ENCODE peak calls at places on chromosome 7, in six cellular contexts. L is C1 segment of cervical spinal cord, H is T-helper 22 cell, A is hypothalamus, Q is amygdala, O is ACHN. U is an unnamed sample.

GRCh38 chr7:121484089-121484763 is 88.1 kb upstream of the FAM3C start:
- DNase-seq in L (no peak), H (no peak), A (no peak), Q (no peak), O (no peak), U (no peak)

GRCh38 chr7:120272896-120273475 is at the start of gene KCND2:
- DNase-seq in L (no peak), H (no peak), A (no peak), Q (no peak), O (no peak), U (peak)

GRCh38 chr7:105352018-105352612 is 36.6 kb downstream of the SRPK2 start:
- DNase-seq in L (peak), H (peak), A (no peak), Q (no peak), O (peak), U (peak)

GRCh38 chr7:2051708-2052656 is 180.8 kb downstream of the MAD1L1 start:
- DNase-seq in L (no peak), H (no peak), A (no peak), Q (no peak), O (no peak), U (no peak)

GRCh38 chr7:76514926-76515325 is 4.6 kb downstream of the UPK3B start:
- DNase-seq in L (no peak), H (no peak), A (no peak), Q (no peak), O (no peak), U (no peak)

GRCh38 chr7:127824682-127825081 is 172.7 kb downstream of the SND1 start:
- DNase-seq in L (no peak), H (no peak), A (no peak), Q (no peak), O (no peak), U (peak)

GRCh38 chr7:30924624-30925023 is 13.0 kb downstream of the AQP1 start:
- DNase-seq in L (no peak), H (no peak), A (no peak), Q (no peak), O (no peak), U (no peak)

GRCh38 chr7:155975490-155975889 is 163.2 kb upstream of the SHH start:
- DNase-seq in L (no peak), H (no peak), A (no peak), Q (no peak), O (no peak), U (no peak)

GRCh38 chr7:2295936-2296620 is 18.2 kb downstream of the SNX8 start:
- DNase-seq in L (no peak), H (no peak), A (no peak), Q (no peak), O (no peak), U (no peak)

GRCh38 chr7:2257046-2257551 is 15.1 kb downstream of the NUDT1 start:
- DNase-seq in L (no peak), H (no peak), A (no peak), Q (no peak), O (no peak), U (no peak)

GRCh38 chr7:117124585-117125220 is 171.4 kb downstream of the ST7 start:
- DNase-seq in L (no peak), H (no peak), A (no peak), Q (no peak), O (peak), U (peak)

GRCh38 chr7:121393005-121393366 is 3.1 kb downstream of the FAM3C start:
- DNase-seq in L (no peak), H (no peak), A (no peak), Q (no peak), O (no peak), U (no peak)

GRCh38 chr7:121286742-121287699 is 41.8 kb upstream of the WNT16 start:
- DNase-seq in L (no peak), H (no peak), A (no peak), Q (no peak), O (no peak), U (peak)

GRCh38 chr7:149704507-149704906 is 68.9 kb downstream of the ZNF467 start:
- DNase-seq in L (no peak), H (no peak), A (no peak), Q (no peak), O (no peak), U (peak)

GRCh38 chr7:69403169-69403568 is 195.1 kb upstream of the AUTS2 start:
- DNase-seq in L (no peak), H (no peak), A (no peak), Q (no peak), O (no peak), U (no peak)

GRCh38 chr7:55570939-55571338 is 1.4 kb downstream of the VOPP1 start:
- DNase-seq in L (no peak), H (no peak), A (no peak), Q (no peak), O (peak), U (peak)

GRCh38 chr7:136940122-136940521 is 71.7 kb downstream of the CHRM2 start:
- DNase-seq in L (no peak), H (no peak), A (no peak), Q (no peak), O (no peak), U (no peak)

GRCh38 chr7:69190738-69191137 is 407.5 kb upstream of the AUTS2 start:
- DNase-seq in L (no peak), H (no peak), A (no peak), Q (no peak), O (no peak), U (no peak)

GRCh38 chr7:89064831-89065230 is 269.3 kb upstream of the TEX47 start:
- DNase-seq in L (no peak), H (no peak), A (no peak), Q (no peak), O (no peak), U (no peak)

GRCh38 chr7:143416565-143417149 is 8.0 kb upstream of the EPHA1 start:
- DNase-seq in L (no peak), H (no peak), A (no peak), Q (no peak), O (peak), U (peak)

GRCh38 chr7:124996778-124997177 is 67.2 kb upstream of the POT1 start:
- DNase-seq in L (no peak), H (no peak), A (no peak), Q (no peak), O (peak), U (peak)

GRCh38 chr7:81662531-81662930 is 107.3 kb downstream of the HGF start:
- DNase-seq in L (no peak), H (no peak), A (no peak), Q (no peak), O (no peak), U (peak)

GRCh38 chr7:150685219-150686029 is at the start of gene GIMAP2:
- DNase-seq in L (no peak), H (no peak), A (no peak), Q (no peak), O (no peak), U (peak)

GRCh38 chr7:43747703-43748102 is 10.8 kb upstream of the BLVRA start:
- DNase-seq in L (no peak), H (no peak), A (no peak), Q (no peak), O (no peak), U (no peak)

GRCh38 chr7:5339949-5340348 is 57.2 kb downstream of the SLC29A4 start:
- DNase-seq in L (no peak), H (no peak), A (no peak), Q (no peak), O (no peak), U (no peak)

GRCh38 chr7:76063525-76063924 is 15.6 kb downstream of the MDH2 start:
- DNase-seq in L (no peak), H (no peak), A (no peak), Q (no peak), O (no peak), U (peak)

GRCh38 chr7:115008465-115009114 is 86.7 kb downstream of the MDFIC start:
- DNase-seq in L (no peak), H (no peak), A (no peak), Q (no peak), O (no peak), U (peak)

GRCh38 chr7:73817121-73817520 is 13.7 kb upstream of the CLDN4 start:
- DNase-seq in L (no peak), H (no peak), A (no peak), Q (no peak), O (no peak), U (no peak)

GRCh38 chr7:4266270-4267040 is 415.6 kb upstream of the FOXK1 start:
- DNase-seq in L (no peak), H (no peak), A (no peak), Q (no peak), O (no peak), U (no peak)

GRCh38 chr7:7496326-7496725 is 39.3 kb downstream of the COL28A1 start:
- DNase-seq in L (no peak), H (no peak), A (no peak), Q (no peak), O (no peak), U (no peak)

GRCh38 chr7:466465-467191 is 53.0 kb downstream of the PDGFA start:
- DNase-seq in L (no peak), H (no peak), A (no peak), Q (no peak), O (no peak), U (no peak)

GRCh38 chr7:28861825-28862224 is 96.3 kb downstream of the TRIL start:
- DNase-seq in L (no peak), H (no peak), A (no peak), Q (no peak), O (no peak), U (no peak)

GRCh38 chr7:140506788-140507464 is 27.6 kb upstream of the MKRN1 start:
- DNase-seq in L (no peak), H (no peak), A (no peak), Q (no peak), O (no peak), U (peak)

GRCh38 chr7:155811895-155812761 is at the start of gene SHH:
- DNase-seq in L (no peak), H (no peak), A (no peak), Q (no peak), O (no peak), U (peak)

GRCh38 chr7:150842716-150843115 is 9.6 kb upstream of the AOC1 start:
- DNase-seq in L (no peak), H (no peak), A (no peak), Q (no peak), O (no peak), U (no peak)

GRCh38 chr7:96174812-96175211 is 147.1 kb downstream of the SLC25A13 start:
- DNase-seq in L (no peak), H (no peak), A (no peak), Q (no peak), O (no peak), U (no peak)

GRCh38 chr7:116512524-116513188 is 12.2 kb upstream of the CAV1 start:
- DNase-seq in L (no peak), H (no peak), A (no peak), Q (no peak), O (peak), U (no peak)

GRCh38 chr7:95501261-95501816 is 15.6 kb downstream of the ASB4 start:
- DNase-seq in L (no peak), H (no peak), A (no peak), Q (no peak), O (peak), U (no peak)

U was measured in GM23248.